ENCODE peak calls at places on chromosome 3, in five cellular contexts. Y, G, M, Q and Z are unnamed samples.
A peak's percentile ranks its signal among the peaks of the same experiment; 100 is the strongest.

GRCh38 chr3:95883801-95884200 is 930.6 kb upstream of the EPHA6 start:
- DNase-seq in Y (no peak), Q (no peak), G (no peak), M (no peak), Z (no peak)

GRCh38 chr3:151037746-151038145 is 47.7 kb upstream of the MED12L start:
- DNase-seq in G (peak; percentile 9), Y (peak; percentile 49), M (no peak), Q (peak; percentile 70), Z (no peak)

GRCh38 chr3:119420196-119420595 is 43.2 kb downstream of the TMEM39A start:
- DNase-seq in M (no peak), Y (no peak), Q (peak; percentile 50), G (no peak), Z (no peak)

GRCh38 chr3:138351151-138351550 is 2.8 kb downstream of the MRAS start:
- DNase-seq in M (no peak), Q (no peak), G (no peak), Y (no peak), Z (no peak)

GRCh38 chr3:106401666-106402319 is 533.0 kb upstream of the CBLB start:
- DNase-seq in Q (no peak), Y (no peak), G (no peak), M (no peak), Z (no peak)

GRCh38 chr3:34676431-34676830 is 878.0 kb downstream of the PDCD6IP start:
- DNase-seq in M (no peak), G (no peak), Y (no peak), Q (no peak), Z (no peak)

GRCh38 chr3:194174407-194174806 is 38.5 kb downstream of the HES1 start:
- DNase-seq in Q (no peak), G (no peak), Y (no peak), M (no peak), Z (no peak)

GRCh38 chr3:147507638-147508286 is 98.6 kb downstream of the ZIC1 start:
- DNase-seq in G (no peak), Y (peak; percentile 15), M (no peak), Q (no peak), Z (no peak)

GRCh38 chr3:56468184-56469106 is at the start of gene ERC2:
- DNase-seq in M (no peak), Q (no peak), Y (peak; percentile 14), G (peak; percentile 11), Z (peak; percentile 59)

GRCh38 chr3:127786358-127787070 is 35.8 kb downstream of the MGLL start:
- DNase-seq in G (peak; percentile 88), Q (peak; percentile 95), Y (peak; percentile 88), M (peak; percentile 85), Z (peak; percentile 53)

GRCh38 chr3:24522155-24522579 is 27.5 kb upstream of the THRB start:
- DNase-seq in M (no peak), G (peak; percentile 15), Q (no peak), Y (no peak), Z (no peak)

GRCh38 chr3:107899996-107900651 is 190.7 kb downstream of the CD47 start:
- DNase-seq in Y (no peak), Q (no peak), G (no peak), M (no peak), Z (no peak)

GRCh38 chr3:123687286-123687685 is 102.4 kb upstream of the HACD2 start:
- DNase-seq in G (no peak), Q (no peak), Y (no peak), M (no peak), Z (peak; percentile 23)

GRCh38 chr3:49738067-49738713 is 14.4 kb upstream of the GMPPB start:
- DNase-seq in Y (no peak), M (no peak), G (no peak), Q (no peak), Z (no peak)
- H3K36me3 ChIP-seq in Y (no peaks in the 10 kb centered on the region), M (no peaks in the 10 kb centered on the region), G (peaks cover 76% of the 10 kb centered on the region), Q (peaks cover 66% of the 10 kb centered on the region), Z (no peaks in the 10 kb centered on the region)

GRCh38 chr3:9731206-9732079 is at the start of gene BRPF1:
- DNase-seq in G (peak; percentile 100), Q (peak; percentile 100), Y (peak; percentile 100), M (peak; percentile 100), Z (peak; percentile 100)
- TF ChIP-seq POLR2A in G (no peak), Q (no peak), Y (peak; percentile 68), M (peak; percentile 42), Z (peak; percentile 62)

GRCh38 chr3:136805795-136806194 is 13.1 kb upstream of the SLC35G2 start:
- DNase-seq in Q (no peak), M (no peak), G (no peak), Y (no peak), Z (no peak)
- H3K27ac ChIP-seq in Q (no peak overlapping the region), M (no peak overlapping the region), G (no peak overlapping the region), Y (no peak overlapping the region), Z (no peak overlapping the region)

DNA sequence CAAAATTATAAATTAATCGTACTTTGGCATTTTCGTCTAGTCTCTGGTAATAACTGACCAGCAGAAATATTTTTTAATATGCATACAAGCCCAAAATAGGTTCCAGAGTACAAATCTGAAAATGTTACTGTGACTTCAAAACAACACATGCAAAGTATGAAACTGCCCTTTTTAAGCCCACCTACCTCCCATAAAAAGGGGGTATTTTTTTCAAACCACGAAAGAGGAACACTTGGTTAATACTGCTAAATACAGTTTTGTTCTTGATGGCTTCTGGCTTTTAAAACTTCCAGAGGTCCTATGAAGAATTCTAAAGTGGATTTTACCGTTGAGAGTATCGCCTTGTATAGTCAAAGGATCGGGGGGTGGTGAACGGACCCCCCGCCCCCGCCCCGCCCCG is 610.7 kb downstream of the FOXP1 start:
- DNase-seq in Q (no peak), Y (no peak), M (no peak), G (no peak), Z (no peak)
- H3K36me3 ChIP-seq in Q (peaks cover 96% of the 10 kb centered on the region), Y (no peaks in the 10 kb centered on the region), M (no peaks in the 10 kb centered on the region), G (peaks cover 98% of the 10 kb centered on the region), Z (peaks cover 21% of the 10 kb centered on the region)

DNA sequence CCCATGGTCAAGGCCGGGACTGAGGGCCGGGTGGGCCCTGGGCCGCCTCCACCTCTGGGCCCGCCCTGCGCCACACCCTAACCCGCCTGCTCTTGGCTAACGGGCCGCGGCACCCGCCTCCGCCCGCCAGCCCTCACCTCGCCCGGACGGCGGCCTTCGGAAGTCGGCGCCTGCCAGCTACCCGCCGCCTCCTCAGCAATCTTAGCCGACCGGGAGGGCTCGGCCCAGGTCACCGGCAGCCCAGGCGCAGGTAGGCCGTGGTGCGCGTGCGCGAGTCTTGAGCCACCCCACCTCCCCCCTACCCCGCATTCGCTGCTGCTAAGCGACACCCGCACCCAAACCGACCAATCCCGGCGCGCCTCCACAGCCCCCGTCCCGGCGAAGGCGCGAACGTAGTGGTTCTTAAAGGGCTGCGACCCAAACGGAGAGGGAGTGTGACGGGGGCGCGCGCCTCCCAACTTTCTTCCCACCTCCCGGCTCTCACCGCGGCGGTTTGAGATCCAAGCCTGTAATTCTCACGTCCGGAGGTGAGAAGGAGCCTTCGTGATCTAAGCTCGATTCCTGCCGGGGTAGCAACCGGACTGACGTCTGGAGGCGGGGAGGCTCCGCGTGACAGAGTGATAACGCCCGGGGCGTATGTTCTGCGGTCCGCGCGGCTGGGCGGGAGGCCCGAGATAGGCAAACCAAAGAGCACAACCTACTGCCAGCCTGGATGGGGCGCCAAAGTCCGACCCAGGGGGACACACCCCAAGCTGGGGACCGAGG is at the start of gene SEC22C:
- DNase-seq in Y (peak; percentile 92), M (peak; percentile 98), Q (peak; percentile 98), G (peak; percentile 96), Z (peak; percentile 97)
- TF ChIP-seq POLR2A in Y (peak; percentile 91), M (peak; percentile 57), Q (peak; percentile 58), G (peak; percentile 84), Z (peak; percentile 76)

GRCh38 chr3:46845860-46846623 is 17.2 kb downstream of the MYL3 start:
- DNase-seq in M (peak; percentile 90), G (peak; percentile 71), Y (peak; percentile 87), Q (no peak), Z (peak; percentile 82)

GRCh38 chr3:46845397-46845859 is 17.8 kb downstream of the MYL3 start:
- DNase-seq in Q (no peak), G (peak; percentile 68), M (no peak), Y (peak; percentile 84), Z (peak; percentile 76)

GRCh38 chr3:46847744-46848143 is 15.5 kb downstream of the MYL3 start:
- DNase-seq in G (peak; percentile 6), M (no peak), Y (no peak), Q (no peak), Z (no peak)

GRCh38 chr3:46848271-46849097 is 14.8 kb downstream of the MYL3 start:
- DNase-seq in Y (no peak), M (peak; percentile 44), G (peak; percentile 39), Q (no peak), Z (no peak)

DNA sequence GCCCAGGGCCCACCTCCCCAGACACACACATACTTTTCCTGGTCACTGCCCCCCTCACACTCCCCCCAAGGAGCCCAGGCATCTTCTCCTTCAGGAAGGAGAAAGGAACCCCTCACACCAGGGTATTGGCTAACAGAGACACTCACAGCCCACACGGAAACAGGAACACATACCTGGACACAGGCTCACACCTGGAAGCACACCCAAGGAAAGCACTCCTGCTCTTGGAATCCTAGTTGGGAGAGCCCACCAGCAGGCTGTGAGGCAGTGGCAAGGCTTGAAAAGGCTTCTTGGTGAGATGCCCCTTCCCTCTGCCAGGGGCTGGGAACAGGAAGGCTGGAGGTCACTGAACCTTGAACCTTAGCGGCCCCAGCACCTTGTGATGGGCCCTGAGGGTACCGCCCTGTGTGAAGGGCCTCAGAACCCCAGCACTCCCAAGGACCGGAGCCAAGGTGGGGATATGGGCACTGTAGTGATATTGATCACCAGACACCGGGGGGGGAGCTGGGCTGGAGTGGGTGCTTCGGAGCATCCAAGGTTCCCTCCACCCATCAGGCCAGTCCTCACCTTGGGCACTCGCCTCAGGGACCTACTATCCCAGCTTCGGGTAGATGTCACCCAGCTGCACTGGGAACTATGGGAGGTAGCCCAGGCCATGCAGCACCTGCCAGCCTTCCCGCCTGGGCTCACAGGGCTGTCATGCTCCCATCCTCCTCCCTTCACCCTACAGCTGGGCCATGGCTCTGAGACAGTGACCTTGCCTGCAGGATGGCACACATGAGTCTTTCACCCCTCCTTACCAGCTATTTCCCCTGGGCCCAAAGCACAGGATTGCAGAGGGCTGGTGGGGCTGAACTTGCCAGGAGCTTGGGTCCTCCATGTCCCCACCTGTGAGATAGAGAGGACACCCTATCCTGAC is 16.4 kb downstream of the MYL3 start:
- DNase-seq in M (no peak), Y (no peak), G (peak; percentile 24), Q (no peak), Z (no peak)
- H3K27ac ChIP-seq in M (peak overlapping the region; percentile 55), Y (peak overlapping the region; percentile 82), G (peak overlapping the region; percentile 78), Q (peak overlapping the region; percentile 82), Z (peak overlapping the region; percentile 85)

DNA sequence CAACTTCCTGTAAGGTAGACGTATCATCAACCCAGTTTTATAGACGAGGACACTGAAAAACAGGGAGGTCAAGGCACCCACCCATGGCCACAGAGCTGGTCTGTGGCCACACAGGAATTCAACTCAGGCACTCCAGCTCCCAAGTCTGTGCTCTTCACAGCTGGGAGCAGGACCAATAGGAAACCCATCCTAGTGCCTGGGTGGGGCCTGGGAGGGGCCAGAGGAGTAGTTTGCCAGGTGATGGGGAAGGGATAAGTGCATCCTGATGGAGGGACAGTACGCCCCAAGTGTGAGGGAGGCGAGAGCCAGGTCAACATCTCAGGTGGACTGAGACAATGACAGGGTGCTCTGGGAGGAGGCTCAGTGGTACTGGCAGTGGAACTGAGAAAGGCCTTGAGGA is 22.0 kb downstream of the KIF9 start:
- DNase-seq in Y (no peak), Q (no peak), M (no peak), G (no peak), Z (no peak)
- H3K36me3 ChIP-seq in Y (no peaks in the 10 kb centered on the region), Q (no peaks in the 10 kb centered on the region), M (no peaks in the 10 kb centered on the region), G (no peaks in the 10 kb centered on the region), Z (no peaks in the 10 kb centered on the region)

GRCh38 chr3:43894176-43895049 is 203.7 kb downstream of the ABHD5 start:
- DNase-seq in Y (peak; percentile 34), Q (no peak), G (peak; percentile 45), M (peak; percentile 56), Z (peak; percentile 25)
- TF ChIP-seq POLR2A in Y (no peak), Q (no peak), G (no peak), M (no peak), Z (no peak)